ENCODE peak calls at places on chromosomes 3 and 15, in six cellular contexts. Z, M, H, V, Y and X are unnamed samples.
A peak's percentile ranks its signal among the peaks of the same experiment; 100 is the strongest.

GRCh38 chr3:18556503-18556902 is 131.4 kb upstream of the SATB1 start:
- DNase-seq in Z (no peak), M (no peak), H (no peak), V (no peak), Y (no peak), X (no peak)

GRCh38 chr3:16140116-16140893 is 34.2 kb upstream of the GALNT15 start:
- DNase-seq in Z (no peak), M (no peak), H (peak; percentile 87), V (peak; percentile 22), Y (no peak), X (no peak)

GRCh38 chr3:127775398-127776109 is 46.8 kb downstream of the MGLL start:
- DNase-seq in Z (no peak), M (no peak), H (peak; percentile 81), V (no peak), Y (no peak), X (no peak)

GRCh38 chr3:158659454-158660237 is 12.8 kb downstream of the LXN start:
- DNase-seq in Z (peak; percentile 60), M (peak; percentile 59), H (peak; percentile 66), V (peak; percentile 63), Y (peak; percentile 43), X (no peak)

GRCh38 chr15:49847436-49847835 is 226.6 kb downstream of the DTWD1 start:
- DNase-seq in Z (no peak), M (no peak), H (no peak), V (no peak), Y (no peak), X (no peak)

GRCh38 chr3:139121513-139122220 is 77.0 kb upstream of the PRR23C start:
- DNase-seq in Z (no peak), M (no peak), H (no peak), V (peak; percentile 71), Y (no peak), X (peak; percentile 76)

GRCh38 chr15:72169921-72170611 is 27.5 kb downstream of the GRAMD2A start:
- DNase-seq in Z (no peak), M (peak; percentile 10), H (no peak), V (peak; percentile 75), Y (peak; percentile 47), X (no peak)

GRCh38 chr3:136068708-136069107 is 103.2 kb downstream of the PPP2R3A start:
- DNase-seq in Z (no peak), M (no peak), H (no peak), V (no peak), Y (no peak), X (no peak)

GRCh38 chr3:175163686-175164085 is 304.6 kb downstream of the NAALADL2 start:
- DNase-seq in Z (no peak), M (no peak), H (no peak), V (no peak), Y (no peak), X (no peak)

GRCh38 chr15:98612490-98613110 is 35.7 kb upstream of the IGF1R start:
- DNase-seq in Z (no peak), M (no peak), H (no peak), V (no peak), Y (no peak), X (no peak)

GRCh38 chr15:84980196-84981053 is 1.2 kb upstream of the PDE8A start:
- DNase-seq in Z (peak; percentile 96), M (peak; percentile 85), H (peak; percentile 90), V (peak; percentile 88), Y (peak; percentile 85), X (peak; percentile 91)

GRCh38 chr15:62989366-62990055 is 53.0 kb upstream of the TPM1 start:
- DNase-seq in Z (no peak), M (no peak), H (no peak), V (no peak), Y (no peak), X (no peak)

GRCh38 chr3:117165611-117166051 is 456.1 kb downstream of the TUSC7 start:
- DNase-seq in Z (no peak), M (no peak), H (no peak), V (no peak), Y (no peak), X (no peak)

GRCh38 chr3:28924744-28925360 is 356.0 kb upstream of the RBMS3 start:
- DNase-seq in Z (no peak), M (no peak), H (no peak), V (no peak), Y (no peak), X (no peak)

GRCh38 chr3:24237971-24238767 is 256.5 kb downstream of the THRB start:
- DNase-seq in Z (peak; percentile 65), M (peak; percentile 76), H (no peak), V (peak; percentile 26), Y (no peak), X (no peak)

GRCh38 chr15:42373936-42374335 is 14.6 kb downstream of the CAPN3 start:
- DNase-seq in Z (no peak), M (no peak), H (no peak), V (no peak), Y (no peak), X (no peak)

GRCh38 chr3:68957895-68958294 is 25.5 kb upstream of the TAFA4 start:
- DNase-seq in Z (no peak), M (no peak), H (no peak), V (no peak), Y (no peak), X (no peak)

GRCh38 chr3:65672876-65673815 is 365.6 kb downstream of the MAGI1 start:
- DNase-seq in Z (peak; percentile 9), M (peak; percentile 52), H (peak; percentile 71), V (peak; percentile 40), Y (peak; percentile 65), X (no peak)

GRCh38 chr15:89203705-89204273 is 17.6 kb downstream of the RLBP1 start:
- DNase-seq in Z (no peak), M (no peak), H (no peak), V (no peak), Y (no peak), X (no peak)

DNA sequence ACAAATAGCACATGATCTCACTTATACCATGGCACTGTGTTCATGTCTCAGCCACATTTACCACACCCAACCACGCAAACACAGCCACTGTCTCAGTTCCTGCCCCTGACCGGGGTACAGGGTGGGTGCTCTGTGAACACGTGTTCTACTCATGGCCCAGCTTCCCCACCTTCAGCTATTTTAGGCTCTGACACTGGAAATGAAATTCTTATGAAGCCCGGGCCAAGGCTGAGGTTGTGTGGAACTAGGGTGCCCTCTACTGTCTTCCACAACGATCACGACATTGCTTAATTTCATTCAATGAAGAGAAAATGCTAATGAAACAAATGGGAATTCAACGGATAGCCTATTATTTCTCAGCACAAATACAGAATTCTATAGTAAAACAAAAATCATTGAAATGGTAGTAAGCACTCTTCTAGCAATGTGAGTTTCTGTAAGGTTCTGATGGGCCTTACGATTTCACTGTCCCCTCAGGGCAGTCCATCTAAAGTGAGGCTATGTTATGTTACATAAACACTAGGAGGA is 2.1 kb upstream of the GABRA5 start:
- DNase-seq in Z (peak; percentile 74), M (peak; percentile 16), H (no peak), V (no peak), Y (peak; percentile 31), X (no peak)
- TF ChIP-seq EP300 in Z (no peak), M (no peak), H (no peak), V (no peak), Y (no peak), X (no peak)

DNA sequence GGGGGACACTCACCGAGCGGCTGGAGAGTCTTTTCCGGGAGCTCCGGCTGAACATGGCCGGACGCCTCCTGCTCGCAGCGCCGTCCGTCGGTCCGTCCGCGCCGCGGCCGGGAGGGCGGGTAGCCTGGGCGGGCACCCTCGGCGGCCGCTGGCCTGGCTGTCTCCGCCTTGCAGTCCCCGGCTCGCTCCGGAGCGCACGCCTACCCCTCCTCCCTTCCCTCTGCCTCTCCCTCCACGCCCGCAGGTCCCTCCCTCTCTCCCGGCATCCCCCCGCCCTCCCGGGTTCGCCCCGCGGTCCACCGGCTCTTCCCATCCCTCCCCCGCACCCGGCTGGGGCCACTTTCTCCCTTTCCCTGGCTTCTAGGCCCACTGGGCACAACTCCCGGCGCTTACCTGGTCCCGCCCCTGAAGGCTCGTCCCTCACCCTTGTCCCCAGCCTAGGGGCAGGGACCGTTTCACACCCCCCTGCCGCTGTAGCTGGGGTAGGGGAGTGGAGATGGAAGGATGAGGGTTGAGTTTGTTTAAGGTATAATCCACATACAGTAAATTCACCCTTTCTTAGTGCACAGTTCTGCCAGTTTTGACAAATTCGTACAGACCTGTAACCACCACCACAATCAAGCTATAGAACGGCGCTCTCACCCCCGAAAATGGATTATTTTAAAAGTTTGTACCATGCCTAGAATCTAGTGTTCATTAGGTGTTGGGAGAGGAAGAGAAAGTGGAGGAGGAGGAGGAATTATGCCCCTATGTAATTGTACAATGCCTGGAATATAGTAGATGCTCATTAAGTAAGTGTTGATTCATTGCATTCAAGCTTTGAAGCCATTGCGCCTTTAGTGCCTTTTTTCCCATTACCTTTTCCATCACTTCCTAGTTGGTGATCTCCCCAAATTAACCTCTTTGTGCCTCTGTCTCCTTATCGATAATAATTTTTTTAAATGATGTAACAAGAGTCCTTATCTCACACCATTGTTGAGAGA is 220.3 kb upstream of the PRICKLE2 start:
- DNase-seq in Z (peak; percentile 35), M (no peak), H (no peak), V (peak; percentile 18), Y (peak; percentile 60), X (peak; percentile 65)
- H3K27ac ChIP-seq in Z (peak overlapping the region; percentile 91), M (no peak overlapping the region), H (no peak overlapping the region), V (peak overlapping the region; percentile 10), Y (peak overlapping the region; percentile 36), X (no peak overlapping the region)

DNA sequence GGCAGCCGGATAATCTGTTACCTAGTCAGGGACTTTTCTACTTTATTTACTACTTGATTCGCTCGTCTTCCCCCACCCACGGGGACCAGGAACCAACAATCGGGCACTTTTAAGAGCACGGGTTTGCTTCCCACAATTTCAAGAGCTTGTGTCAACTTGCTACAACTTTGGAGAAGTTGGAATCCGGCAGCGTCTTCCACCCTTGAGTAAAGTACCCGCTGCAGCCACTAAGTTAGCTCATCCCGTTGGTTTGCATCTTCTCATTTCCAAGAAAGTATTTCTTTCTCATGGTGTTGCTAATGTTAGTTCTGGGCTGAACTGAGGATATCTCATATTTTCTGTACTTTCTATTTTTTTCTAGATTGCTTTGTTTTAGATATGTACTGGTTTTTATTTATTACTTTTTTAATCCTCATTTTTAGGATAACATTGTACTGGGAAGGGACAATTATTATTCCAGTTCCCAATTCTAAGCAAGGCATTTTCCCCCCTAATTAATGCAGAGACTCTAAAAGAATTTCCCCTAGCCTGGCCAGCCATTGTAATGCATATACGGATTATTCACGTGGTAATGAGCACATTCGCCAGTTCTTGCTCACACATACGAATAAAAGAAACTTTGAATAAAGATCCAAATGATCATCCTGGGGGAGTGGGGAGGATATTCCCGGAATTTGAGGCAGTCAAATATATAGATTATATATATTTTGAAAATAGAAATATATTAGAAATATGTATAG is 4.0 kb downstream of the SOX2 start:
- DNase-seq in Z (no peak), M (no peak), H (no peak), V (no peak), Y (no peak), X (no peak)
- H3K4me1 ChIP-seq in Z (peaks cover 3% of the 10 kb centered on the region), M (peaks cover 10% of the 10 kb centered on the region), H (peaks cover 27% of the 10 kb centered on the region), V (peaks cover 21% of the 10 kb centered on the region), Y (peaks cover 23% of the 10 kb centered on the region), X (peaks cover 33% of the 10 kb centered on the region)

GRCh38 chr3:149386299-149386606 is 8.8 kb upstream of the TM4SF1 start:
- DNase-seq in Z (no peak), M (no peak), H (no peak), V (no peak), Y (no peak), X (no peak)

GRCh38 chr3:149384167-149384566 is 6.7 kb upstream of the TM4SF1 start:
- DNase-seq in Z (no peak), M (no peak), H (no peak), V (no peak), Y (no peak), X (no peak)

GRCh38 chr3:149383703-149384102 is 6.3 kb upstream of the TM4SF1 start:
- DNase-seq in Z (no peak), M (no peak), H (no peak), V (no peak), Y (no peak), X (no peak)

GRCh38 chr3:149385617-149386298 is 8.3 kb upstream of the TM4SF1 start:
- DNase-seq in Z (no peak), M (no peak), H (no peak), V (no peak), Y (no peak), X (no peak)

GRCh38 chr3:149384911-149385321 is 7.5 kb upstream of the TM4SF1 start:
- DNase-seq in Z (no peak), M (no peak), H (no peak), V (no peak), Y (no peak), X (no peak)
- TF ChIP-seq EP300 in Z (no peak), M (no peak), H (no peak), V (no peak), Y (no peak), X (no peak)